ENCODE peak calls at places on chromosomes 5 and 9, in six cellular contexts. S, A, G, L, Z and R are unnamed samples.

GRCh38 chr5:140753561-140753960 is 32.4 kb upstream of the PCDHA1 start:
- DNase-seq in S (no peak), A (no peak), G (no peak), L (no peak), Z (no peak), R (no peak)

GRCh38 chr9:35844628-35845301 is 15.7 kb downstream of the TMEM8B start:
- DNase-seq in S (peak; percentile 64), A (no peak), G (peak; percentile 49), L (peak; percentile 64), Z (no peak), R (no peak)

GRCh38 chr5:122187426-122187825 is 58.1 kb downstream of the ZNF474 start:
- DNase-seq in S (no peak), A (peak; percentile 31), G (no peak), L (no peak), Z (no peak), R (no peak)

GRCh38 chr5:78601622-78602314 is 46.8 kb downstream of the LHFPL2 start:
- DNase-seq in S (no peak), A (no peak), G (no peak), L (no peak), Z (no peak), R (no peak)

GRCh38 chr9:76884823-76885222 is 21.1 kb downstream of the PRUNE2 start:
- DNase-seq in S (no peak), A (no peak), G (no peak), L (no peak), Z (no peak), R (no peak)

GRCh38 chr9:99361827-99362226 is 139.7 kb downstream of the SEC61B start:
- DNase-seq in S (no peak), A (no peak), G (no peak), L (no peak), Z (no peak), R (no peak)

GRCh38 chr5:147699496-147700088 is 82.9 kb downstream of the JAKMIP2 start:
- DNase-seq in S (no peak), A (no peak), G (no peak), L (no peak), Z (no peak), R (no peak)

GRCh38 chr9:1495684-1496083 is 445.5 kb downstream of the DMRT2 start:
- DNase-seq in S (no peak), A (no peak), G (no peak), L (no peak), Z (no peak), R (no peak)

GRCh38 chr5:6359941-6360683 is 18.2 kb downstream of the MED10 start:
- DNase-seq in S (no peak), A (peak; percentile 46), G (no peak), L (no peak), Z (no peak), R (no peak)

GRCh38 chr9:136488247-136489214 is 5.7 kb upstream of the SEC16A start:
- DNase-seq in S (peak; percentile 87), A (peak; percentile 81), G (peak; percentile 61), L (no peak), Z (peak; percentile 48), R (peak; percentile 94)

GRCh38 chr5:181221105-181221791 is 1.8 kb upstream of the TRIM41 start:
- DNase-seq in S (no peak), A (no peak), G (peak; percentile 45), L (peak; percentile 31), Z (no peak), R (peak; percentile 84)

GRCh38 chr9:111959960-111960359 is 63.3 kb downstream of the UGCG start:
- DNase-seq in S (no peak), A (no peak), G (no peak), L (no peak), Z (no peak), R (no peak)

GRCh38 chr9:129059796-129060785 is 20.8 kb upstream of the DOLPP1 start:
- DNase-seq in S (no peak), A (no peak), G (no peak), L (no peak), Z (no peak), R (no peak)

GRCh38 chr9:105006514-105006913 is 78.6 kb upstream of the ABCA1 start:
- DNase-seq in S (no peak), A (no peak), G (no peak), L (no peak), Z (no peak), R (no peak)

GRCh38 chr9:129458155-129458661 is 162.7 kb downstream of the C9orf50 start:
- DNase-seq in S (peak; percentile 60), A (no peak), G (peak; percentile 55), L (peak; percentile 24), Z (no peak), R (no peak)

GRCh38 chr5:181235323-181235688 is 8.4 kb downstream of the RACK1 start:
- DNase-seq in S (no peak), A (peak; percentile 50), G (no peak), L (no peak), Z (no peak), R (no peak)

GRCh38 chr5:9335754-9336495 is 209.9 kb downstream of the SEMA5A start:
- DNase-seq in S (no peak), A (peak; percentile 40), G (no peak), L (no peak), Z (no peak), R (no peak)

GRCh38 chr5:37668524-37669047 is 171.3 kb downstream of the GDNF start:
- DNase-seq in S (peak; percentile 52), A (no peak), G (peak; percentile 48), L (no peak), Z (peak; percentile 99), R (no peak)

GRCh38 chr5:88021141-88021540 is 247.5 kb downstream of the TMEM161B start:
- DNase-seq in S (no peak), A (no peak), G (no peak), L (no peak), Z (no peak), R (no peak)

GRCh38 chr5:1037671-1038416 is 29.2 kb downstream of the NKD2 start:
- DNase-seq in S (no peak), A (peak; percentile 18), G (no peak), L (no peak), Z (no peak), R (no peak)
- H3K4me3 ChIP-seq in S (no peak overlapping the region), A (no peak overlapping the region), G (no peak overlapping the region), L (no peak overlapping the region), Z (no peak overlapping the region), R (no peak overlapping the region)

GRCh38 chr5:179824745-179825112 is 4.0 kb downstream of the SQSTM1 start:
- DNase-seq in S (no peak), A (peak; percentile 8), G (no peak), L (no peak), Z (no peak), R (no peak)

GRCh38 chr5:179828756-179829421 is 8.2 kb downstream of the SQSTM1 start:
- DNase-seq in S (no peak), A (no peak), G (no peak), L (no peak), Z (no peak), R (no peak)

GRCh38 chr5:179827684-179828083 is 7.0 kb downstream of the SQSTM1 start:
- DNase-seq in S (no peak), A (peak; percentile 12), G (no peak), L (no peak), Z (no peak), R (peak; percentile 84)

GRCh38 chr5:179823937-179824744 is 3.4 kb downstream of the SQSTM1 start:
- DNase-seq in S (no peak), A (no peak), G (no peak), L (no peak), Z (no peak), R (peak; percentile 78)

DNA sequence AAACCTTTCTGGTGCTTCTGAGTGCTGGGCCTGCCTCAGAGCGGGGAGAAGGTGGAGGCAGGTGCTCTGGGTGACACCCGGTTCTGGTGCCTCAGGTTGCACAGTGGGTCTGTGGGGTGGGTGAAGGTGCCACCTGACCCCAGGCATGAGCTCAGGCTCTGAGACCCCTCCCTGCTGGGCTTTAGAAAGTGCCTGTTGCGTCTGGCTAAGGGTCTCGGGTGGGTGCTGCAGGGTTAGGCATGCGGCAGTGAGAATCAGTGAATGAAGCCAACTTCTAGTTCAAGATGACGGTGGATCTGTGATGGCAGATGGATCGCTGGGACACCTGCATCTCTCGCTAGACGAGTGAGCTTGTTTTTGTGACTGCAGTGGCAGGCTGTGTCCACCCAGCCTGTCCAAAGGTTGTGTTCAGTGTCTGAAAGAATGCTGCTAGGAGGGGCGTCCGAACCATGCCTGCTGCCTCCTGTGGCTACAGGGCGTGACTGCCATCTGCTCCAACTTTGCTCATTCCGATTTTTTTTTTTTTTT is 5.0 kb downstream of the SQSTM1 start:
- DNase-seq in S (no peak), A (peak; percentile 36), G (no peak), L (no peak), Z (no peak), R (no peak)
- H3K4me1 ChIP-seq in S (peaks cover 71% of the 10 kb centered on the region), A (peaks cover 8% of the 10 kb centered on the region), G (peaks cover 15% of the 10 kb centered on the region), L (peaks cover 11% of the 10 kb centered on the region), Z (peaks cover 72% of the 10 kb centered on the region), R (peaks cover 14% of the 10 kb centered on the region)

DNA sequence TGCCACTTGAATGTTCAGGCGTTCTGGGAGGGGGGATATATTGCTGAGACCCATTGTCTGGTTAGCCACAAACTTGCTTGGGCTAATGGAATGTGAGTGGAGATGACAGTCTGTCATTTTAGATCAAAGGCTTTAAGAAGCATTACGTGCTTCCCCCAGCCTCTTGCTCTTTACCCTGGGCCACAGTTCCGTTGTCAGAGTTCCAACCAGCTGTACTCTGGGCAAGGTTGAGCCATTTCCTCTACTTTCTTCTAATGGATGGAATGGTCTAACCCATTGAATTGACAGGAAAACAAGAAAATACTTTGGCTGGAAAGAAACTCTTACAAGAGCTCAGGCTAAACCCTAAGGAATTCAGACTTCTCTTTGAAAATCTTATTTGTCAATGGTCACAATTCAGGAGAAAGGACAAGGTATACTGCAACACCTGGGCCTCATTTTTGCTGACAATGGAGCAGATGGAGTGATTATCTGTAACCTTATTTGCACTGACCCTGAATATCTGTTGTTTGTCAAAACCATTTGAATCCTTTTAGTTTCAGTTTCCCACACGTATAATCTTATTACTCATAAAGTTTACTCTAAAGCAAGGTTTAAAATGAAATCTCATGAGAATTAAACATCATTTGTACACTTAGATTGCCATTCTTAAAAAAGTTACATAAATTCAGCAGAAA is 231.4 kb downstream of the PDE4D start:
- DNase-seq in S (no peak), A (peak; percentile 40), G (no peak), L (no peak), Z (no peak), R (no peak)
- TF ChIP-seq POLR2AphosphoS5 in S (no peak), A (peak; percentile 53), G (no peak), L (no peak), Z (no peak), R (no peak)

GRCh38 chr5:79886456-79886855 is 104.6 kb downstream of the MTX3 start:
- DNase-seq in S (no peak), A (no peak), G (no peak), L (no peak), Z (no peak), R (no peak)

GRCh38 chr5:79890119-79890870 is 100.8 kb downstream of the MTX3 start:
- DNase-seq in S (no peak), A (no peak), G (no peak), L (no peak), Z (no peak), R (no peak)

GRCh38 chr5:79888643-79889042 is 102.4 kb downstream of the MTX3 start:
- DNase-seq in S (no peak), A (no peak), G (no peak), L (no peak), Z (no peak), R (no peak)

GRCh38 chr5:79890871-79891249 is 100.2 kb downstream of the MTX3 start:
- DNase-seq in S (no peak), A (no peak), G (no peak), L (no peak), Z (no peak), R (no peak)

DNA sequence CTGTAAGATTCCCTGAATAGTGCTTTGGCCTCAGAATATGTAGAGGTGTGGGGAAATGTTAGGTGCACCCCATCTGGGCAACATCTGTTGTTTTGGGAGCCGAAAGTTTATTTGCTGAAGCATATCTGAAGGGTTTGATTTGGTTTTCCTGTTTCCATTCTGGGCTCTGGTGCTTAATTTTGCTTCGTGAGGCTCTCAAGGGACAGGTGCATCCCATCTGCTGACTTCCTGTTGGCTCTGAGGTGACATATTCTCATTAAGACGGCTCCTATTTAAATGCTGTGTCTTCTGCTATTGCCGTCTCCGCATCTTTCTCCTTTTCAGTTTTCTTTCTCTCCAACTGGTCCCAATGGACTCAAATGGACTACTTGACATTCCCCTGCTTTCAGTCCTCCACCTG is 104.1 kb downstream of the MTX3 start:
- DNase-seq in S (no peak), A (no peak), G (no peak), L (peak; percentile 7), Z (no peak), R (no peak)
- H3K4me3 ChIP-seq in S (no peak overlapping the region), A (no peak overlapping the region), G (no peak overlapping the region), L (no peak overlapping the region), Z (no peak overlapping the region), R (no peak overlapping the region)